ENCODE peak calls at places on chromosomes 1 and 21, in five cellular contexts. F is upper lobe of right lung, T is right lobe of liver, I is endodermal cell, L is IMR-90. P is an unnamed sample.

GRCh38 chr21:33059319-33059894 is 10.5 kb upstream of the OLIG1 start:
- DNase-seq in L (no peak), T (peak; percentile 81), F (no peak), I (no peak), P (no peak)

GRCh38 chr21:33039542-33039941 is 13.8 kb downstream of the OLIG2 start:
- DNase-seq in T (no peak), L (no peak), I (no peak), F (no peak), P (peak; percentile 88)

GRCh38 chr1:86388228-86388627 is 7.9 kb downstream of the ODF2L start:
- DNase-seq in I (no peak), T (no peak), F (no peak), L (no peak), P (no peak)

GRCh38 chr1:198295975-198296374 is 139.2 kb downstream of the NEK7 start:
- DNase-seq in I (no peak), L (no peak), F (no peak), T (no peak), P (no peak)

GRCh38 chr1:18890704-18891103 is 11.7 kb downstream of the ALDH4A1 start:
- DNase-seq in L (peak; percentile 19), I (no peak), T (peak; percentile 77), F (no peak), P (no peak)

GRCh38 chr1:119674835-119675289 is 26.8 kb upstream of the ZNF697 start:
- DNase-seq in L (peak; percentile 11), F (no peak), T (peak; percentile 90), I (no peak), P (no peak)

GRCh38 chr1:51636765-51637522 is 20.1 kb downstream of the OSBPL9 start:
- DNase-seq in T (no peak), L (peak; percentile 91), F (no peak), I (no peak), P (peak; percentile 39)

GRCh38 chr1:208475449-208475848 is 231.3 kb upstream of the PLXNA2 start:
- DNase-seq in I (no peak), T (no peak), L (peak; percentile 2), F (no peak), P (no peak)

GRCh38 chr1:174258148-174258550 is 98.8 kb downstream of the RABGAP1L start:
- DNase-seq in F (no peak), L (peak; percentile 50), I (peak; percentile 69), T (peak; percentile 49), P (peak; percentile 36)

GRCh38 chr1:112704511-112704907 is 2.4 kb downstream of the RHOC start:
- DNase-seq in F (no peak), L (no peak), T (no peak), I (no peak), P (no peak)

GRCh38 chr1:87404306-87404705 is 75.6 kb downstream of the LMO4 start:
- DNase-seq in F (no peak), I (no peak), T (no peak), L (no peak), P (no peak)

GRCh38 chr1:13628218-13628617 is 44.6 kb downstream of the PDPN start:
- DNase-seq in L (no peak), I (no peak), F (no peak), T (no peak), P (no peak)

GRCh38 chr1:157319567-157319966 is 181.4 kb upstream of the ETV3 start:
- DNase-seq in F (no peak), T (no peak), L (no peak), I (no peak), P (no peak)

GRCh38 chr1:159828176-159828575 is 1.5 kb downstream of the SLAMF8 start:
- DNase-seq in T (no peak), I (no peak), L (no peak), F (no peak), P (no peak)

GRCh38 chr1:75795703-75796193 is 934 bp upstream of the MSH4 start:
- DNase-seq in I (peak; percentile 47), T (no peak), L (no peak), F (no peak), P (no peak)

GRCh38 chr1:21761052-21761451 is 21.9 kb downstream of the USP48 start:
- DNase-seq in F (no peak), I (no peak), T (no peak), L (no peak), P (no peak)

GRCh38 chr1:1470626-1471388 is 758 bp upstream of the ATAD3B start:
- DNase-seq in L (no peak), I (peak; percentile 59), T (no peak), F (no peak), P (no peak)

GRCh38 chr1:109508001-109508872 is 1.3 kb downstream of the AMIGO1 start:
- DNase-seq in T (no peak), F (no peak), I (no peak), L (no peak), P (no peak)

GRCh38 chr1:125086611-125087010 is 3901.8 kb downstream of the SRGAP2C start:
- DNase-seq in I (no peak), L (no peak), T (peak; percentile 27), F (peak; percentile 23), P (no peak)

GRCh38 chr1:160639652-160640051 is 7.2 kb downstream of the SLAMF1 start:
- DNase-seq in I (no peak), F (no peak), T (no peak), L (no peak), P (peak; percentile 18)

GRCh38 chr1:65059930-65060538 is 88.0 kb upstream of the AK4 start:
- DNase-seq in I (no peak), F (no peak), T (no peak), L (peak; percentile 61), P (peak; percentile 39)

GRCh38 chr1:151475175-151475574 is 15.9 kb upstream of the POGZ start:
- DNase-seq in L (peak; percentile 46), I (no peak), F (no peak), T (no peak), P (no peak)

GRCh38 chr1:171286032-171286705 is 27.8 kb upstream of the FMO4 start:
- DNase-seq in I (no peak), F (no peak), L (peak; percentile 2), T (no peak), P (peak; percentile 14)

GRCh38 chr1:183881387-183882084 is 76.6 kb downstream of the RGL1 start:
- DNase-seq in F (peak; percentile 75), I (peak; percentile 84), L (peak; percentile 86), T (no peak), P (peak; percentile 84)

GRCh38 chr21:41926068-41926806 is 27.6 kb downstream of the C2CD2 start:
- DNase-seq in T (no peak), L (peak; percentile 66), F (no peak), I (peak; percentile 68), P (no peak)

GRCh38 chr1:21492171-21492625 is 17.0 kb upstream of the ALPL start:
- DNase-seq in I (peak; percentile 73), F (no peak), L (no peak), T (no peak), P (peak; percentile 26)

GRCh38 chr1:35707253-35708178 is 11.2 kb downstream of the C1orf216 start:
- DNase-seq in L (no peak), F (no peak), T (no peak), I (peak; percentile 90), P (peak; percentile 92)

GRCh38 chr1:189708674-189709073 is 769.0 kb downstream of the BRINP3 start:
- DNase-seq in F (no peak), L (peak; percentile 25), I (peak; percentile 71), T (no peak), P (no peak)

GRCh38 chr1:39625462-39626273 is 13.8 kb downstream of the HEYL start:
- DNase-seq in F (peak; percentile 73), T (peak; percentile 60), L (peak; percentile 53), I (no peak), P (no peak)

GRCh38 chr1:39625009-39625408 is 14.4 kb downstream of the HEYL start:
- DNase-seq in T (no peak), L (no peak), F (no peak), I (no peak), P (no peak)

GRCh38 chr1:39623053-39623452 is 16.4 kb downstream of the HEYL start:
- DNase-seq in T (no peak), F (no peak), L (no peak), I (no peak), P (peak; percentile 36)

GRCh38 chr1:39628807-39629347 is 10.6 kb downstream of the HEYL start:
- DNase-seq in T (no peak), I (no peak), F (no peak), L (no peak), P (no peak)

DNA sequence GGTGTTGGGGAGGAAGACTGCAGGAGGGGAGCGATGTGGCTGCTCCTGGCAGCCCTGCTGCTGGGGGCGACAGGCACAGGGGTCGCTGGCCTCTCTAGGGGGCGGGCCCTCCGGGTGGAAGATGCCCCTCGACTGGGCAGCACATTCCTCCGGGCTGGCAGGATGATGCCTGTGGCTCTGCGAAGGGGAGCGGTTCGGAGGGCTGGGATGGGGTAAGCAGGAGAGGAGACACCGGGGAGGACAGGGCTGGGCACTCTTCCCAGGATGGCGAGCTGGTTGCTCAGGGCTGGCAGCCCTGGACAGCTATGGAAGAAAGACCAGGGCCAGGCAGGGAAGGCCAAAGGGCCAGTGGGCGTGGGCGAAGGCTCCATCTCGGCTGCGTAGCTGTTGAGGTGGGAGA is 12.8 kb downstream of the HEYL start:
- DNase-seq in T (no peak), F (no peak), I (no peak), L (no peak), P (no peak)
- H3K27me3 ChIP-seq in T (no peaks in the 10 kb centered on the region), F (no peaks in the 10 kb centered on the region), I (peaks cover 74% of the 10 kb centered on the region), L (peaks cover 31% of the 10 kb centered on the region), P (no peaks in the 10 kb centered on the region)

GRCh38 chr1:31735571-31735970 is 28.6 kb downstream of the ADGRB2 start:
- DNase-seq in I (no peak), F (no peak), L (no peak), T (no peak), P (no peak)
- H3K4me1 ChIP-seq in I (no peaks in the 10 kb centered on the region), F (no peaks in the 10 kb centered on the region), L (no peaks in the 10 kb centered on the region), T (no peaks in the 10 kb centered on the region), P (no peaks in the 10 kb centered on the region)

GRCh38 chr1:154326546-154327465 is 1.5 kb downstream of the ATP8B2 start:
- DNase-seq in I (no peak), F (no peak), L (peak; percentile 64), T (no peak), P (no peak)

GRCh38 chr1:154328318-154329151 is 3.2 kb downstream of the ATP8B2 start:
- DNase-seq in F (peak; percentile 94), T (peak; percentile 90), L (peak; percentile 62), I (peak; percentile 87), P (no peak)

GRCh38 chr1:154329152-154329521 is 3.8 kb downstream of the ATP8B2 start:
- DNase-seq in T (no peak), L (no peak), I (peak; percentile 90), F (no peak), P (no peak)

GRCh38 chr1:154325583-154326545 is 539 bp downstream of the ATP8B2 start:
- DNase-seq in F (no peak), L (peak; percentile 89), I (peak; percentile 97), T (no peak), P (peak; percentile 83)

GRCh38 chr1:154327466-154328317 is 2.4 kb downstream of the ATP8B2 start:
- DNase-seq in I (peak; percentile 59), T (no peak), L (no peak), F (no peak), P (no peak)
- H3K4me3 ChIP-seq in I (peak overlapping the region; percentile 75), T (peak overlapping the region; percentile 29), L (peak overlapping the region; percentile 31), F (peak overlapping the region; percentile 48), P (no peak overlapping the region)

DNA sequence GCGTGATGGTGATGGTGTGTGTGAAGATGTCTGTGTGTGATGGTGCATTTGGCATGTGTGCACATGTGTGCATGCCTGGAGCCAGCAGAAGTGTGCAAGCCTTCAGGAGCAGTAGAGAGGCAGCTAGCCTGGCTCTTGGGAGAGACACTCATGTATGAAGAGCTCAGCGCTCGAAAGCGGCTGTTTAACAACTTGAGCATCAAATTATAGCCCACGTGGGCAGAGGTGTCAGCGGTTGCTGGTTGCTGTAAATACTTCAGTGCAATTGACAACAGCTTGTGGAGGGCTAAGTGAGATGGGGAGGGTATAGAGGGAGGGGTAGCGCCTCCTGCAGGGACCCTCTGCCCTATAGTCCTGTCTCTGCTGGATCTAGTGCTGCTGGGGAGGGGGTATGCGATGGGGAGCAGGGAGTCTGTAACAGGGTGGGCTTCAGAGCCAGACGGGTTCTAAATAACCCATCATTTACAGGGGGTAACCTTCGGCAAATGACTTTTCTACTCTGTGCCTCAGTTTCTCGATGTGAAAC is 21.5 kb downstream of the FOXD2 start:
- DNase-seq in L (no peak), T (no peak), F (no peak), I (no peak), P (no peak)
- H3K27me3 ChIP-seq in L (peaks cover 15% of the 10 kb centered on the region), T (no peaks in the 10 kb centered on the region), F (peaks cover 50% of the 10 kb centered on the region), I (peaks cover 41% of the 10 kb centered on the region), P (peaks cover 24% of the 10 kb centered on the region)